ENCODE peak calls at places on chromosomes 13 and 19, in four cellular contexts. O is glutamatergic neuron, D is body of pancreas, Q is HCT116. F is an unnamed sample.

GRCh38 chr13:44523176-44524017 is 52.7 kb downstream of the TSC22D1 start:
- DNase-seq in Q (peak; percentile 32), D (peak; percentile 27), O (no peak), F (peak; percentile 13)

GRCh38 chr19:9075064-9075964 is 11.5 kb upstream of the OR1M1 start:
- DNase-seq in D (peak; percentile 86), O (no peak), Q (peak; percentile 97), F (peak; percentile 37)

GRCh38 chr13:111404746-111405145 is 84.3 kb downstream of the TEX29 start:
- DNase-seq in O (peak; percentile 2), D (no peak), Q (no peak), F (no peak)

GRCh38 chr19:46537136-46538097 is 41.8 kb upstream of the PNMA8B start:
- DNase-seq in D (peak; percentile 54), O (peak; percentile 81), Q (no peak), F (peak; percentile 62)

GRCh38 chr13:80145291-80145690 is 195.6 kb downstream of the SPRY2 start:
- DNase-seq in D (no peak), O (no peak), Q (no peak), F (no peak)

GRCh38 chr19:17289489-17289888 is 7.8 kb downstream of the ANKLE1 start:
- DNase-seq in Q (peak; percentile 89), D (peak; percentile 72), O (peak; percentile 83), F (peak; percentile 92)

GRCh38 chr19:20840371-20840770 is 64.3 kb downstream of the ZNF66 start:
- DNase-seq in Q (no peak), D (no peak), O (no peak), F (no peak)

GRCh38 chr19:47379398-47379938 is 30.4 kb downstream of the DHX34 start:
- DNase-seq in O (peak; percentile 46), Q (no peak), D (no peak), F (no peak)

F was measured in cardiac muscle cell.